ENCODE peak calls at places on chromosome 1, in five cellular contexts. V is MCF 10A, Q is AG08396, K is right cardiac atrium, R is activated gamma-delta T cell treated with Interleukin-2 at 50 U/mL for 16 hours. A is an unnamed sample.

GRCh38 chr1:149936076-149936991 is at the start of gene MTMR11:
- DNase-seq in V (peak; percentile 69), Q (peak; percentile 65), K (no peak), R (no peak), A (peak; percentile 51)

GRCh38 chr1:114153621-114154145 is at the start of gene SYT6:
- DNase-seq in V (no peak), Q (no peak), K (no peak), R (no peak), A (no peak)

GRCh38 chr1:154739654-154740053 is 130.4 kb downstream of the KCNN3 start:
- DNase-seq in V (no peak), Q (no peak), K (no peak), R (no peak), A (no peak)

GRCh38 chr1:243849089-243850012 is 692 bp downstream of the AKT3 start:
- DNase-seq in V (peak; percentile 65), Q (peak; percentile 64), K (peak; percentile 81), R (peak; percentile 63), A (peak; percentile 20)

GRCh38 chr1:10685851-10686403 is 110.5 kb downstream of the CASZ1 start:
- DNase-seq in V (no peak), Q (peak; percentile 61), K (no peak), R (no peak), A (no peak)

GRCh38 chr1:226001852-226002666 is 2.9 kb upstream of the SDE2 start:
- DNase-seq in V (peak; percentile 46), Q (no peak), K (peak; percentile 67), R (peak; percentile 37), A (no peak)

GRCh38 chr1:92877792-92878191 is 46.0 kb downstream of the RPL5 start:
- DNase-seq in V (no peak), Q (no peak), K (no peak), R (no peak), A (no peak)

GRCh38 chr1:30400436-30400975 is 322.9 kb downstream of the MATN1 start:
- DNase-seq in V (no peak), Q (no peak), K (no peak), R (no peak), A (no peak)

GRCh38 chr1:180912801-180913616 is at the start of gene KIAA1614:
- DNase-seq in V (no peak), Q (peak; percentile 86), K (peak; percentile 86), R (no peak), A (peak; percentile 13)

GRCh38 chr1:40141878-40142535 is 19.2 kb upstream of the RLF start:
- DNase-seq in V (no peak), Q (no peak), K (no peak), R (no peak), A (no peak)

GRCh38 chr1:98086796-98087195 is 166.0 kb upstream of the DPYD start:
- DNase-seq in V (peak; percentile 78), Q (peak; percentile 68), K (no peak), R (no peak), A (peak; percentile 91)

GRCh38 chr1:3186526-3186921 is 117.5 kb downstream of the PRDM16 start:
- DNase-seq in V (no peak), Q (peak; percentile 89), K (peak; percentile 90), R (no peak), A (no peak)

GRCh38 chr1:165917166-165917565 is 89.8 kb downstream of the UCK2 start:
- DNase-seq in V (no peak), Q (no peak), K (no peak), R (no peak), A (no peak)

GRCh38 chr1:165847486-165847885 is 20.1 kb downstream of the UCK2 start:
- DNase-seq in V (no peak), Q (no peak), K (no peak), R (no peak), A (no peak)

GRCh38 chr1:81915937-81916336 is 115.2 kb downstream of the ADGRL2 start:
- DNase-seq in V (no peak), Q (no peak), K (no peak), R (no peak), A (no peak)

GRCh38 chr1:39845569-39846566 is 37.4 kb downstream of the TRIT1 start:
- DNase-seq in V (peak; percentile 89), Q (peak; percentile 64), K (peak; percentile 90), R (peak; percentile 65), A (peak; percentile 91)

GRCh38 chr1:236724521-236724920 is 38.2 kb downstream of the ACTN2 start:
- DNase-seq in V (no peak), Q (no peak), K (no peak), R (no peak), A (no peak)

GRCh38 chr1:10841059-10841458 is 44.6 kb upstream of the CASZ1 start:
- DNase-seq in V (no peak), Q (no peak), K (no peak), R (no peak), A (no peak)

GRCh38 chr1:201266774-201267173 is 16.5 kb upstream of the PKP1 start:
- DNase-seq in V (peak; percentile 97), Q (peak; percentile 79), K (no peak), R (no peak), A (peak; percentile 96)

GRCh38 chr1:44040418-44040817 is 9.2 kb upstream of the SLC6A9 start:
- DNase-seq in V (no peak), Q (no peak), K (no peak), R (no peak), A (no peak)

GRCh38 chr1:1559066-1559465 is 15.6 kb downstream of the SSU72 start:
- DNase-seq in V (no peak), Q (no peak), K (no peak), R (no peak), A (no peak)

GRCh38 chr1:231337043-231337471 is 595 bp downstream of the EXOC8 start:
- DNase-seq in V (no peak), Q (no peak), K (peak; percentile 78), R (peak; percentile 41), A (peak; percentile 16)

GRCh38 chr1:2174348-2175054 is 20.1 kb downstream of the FAAP20 start:
- DNase-seq in V (peak; percentile 59), Q (peak; percentile 92), K (peak; percentile 80), R (no peak), A (peak; percentile 72)

GRCh38 chr1:163467291-163467690 is 145.5 kb downstream of the NUF2 start:
- DNase-seq in V (no peak), Q (no peak), K (no peak), R (no peak), A (no peak)

GRCh38 chr1:151472852-151473731 is 13.8 kb upstream of the POGZ start:
- DNase-seq in V (no peak), Q (peak; percentile 57), K (peak; percentile 80), R (no peak), A (peak; percentile 15)

A was measured in epithelial cell of esophagus.